ENCODE peak calls at places on chromosome 12, in eight cellular contexts. One of them, this sample, is unnamed.
A peak's percentile ranks its signal among the peaks of the same experiment; 100 is the strongest.

GRCh38 chr12:108752387-108752786 is 21.1 kb upstream of the CORO1C start:
- DNase-seq in OCI-LY7: no peak
- DNase-seq in AG04450: no peak
- DNase-seq in GM23338: no peak
- DNase-seq in fibroblast of lung: no peak
- DNase-seq in brain microvascular endothelial cell: no peak
- DNase-seq in pancreas: no peak
- DNase-seq in HepG2: no peak
- DNase-seq in this sample: peak; percentile 62

GRCh38 chr12:103877934-103878510 is 37.0 kb upstream of the NT5DC3 start:
- DNase-seq in OCI-LY7: peak; percentile 76
- DNase-seq in AG04450: peak; percentile 29
- DNase-seq in GM23338: peak; percentile 90
- DNase-seq in fibroblast of lung: peak; percentile 48
- DNase-seq in brain microvascular endothelial cell: peak; percentile 63
- DNase-seq in pancreas: peak; percentile 35
- DNase-seq in HepG2: peak; percentile 64
- DNase-seq in this sample: peak; percentile 84

GRCh38 chr12:19757317-19757877 is 318.1 kb downstream of the AEBP2 start:
- DNase-seq in OCI-LY7: peak; percentile 26
- DNase-seq in AG04450: no peak
- DNase-seq in GM23338: peak; percentile 70
- DNase-seq in fibroblast of lung: peak; percentile 64
- DNase-seq in brain microvascular endothelial cell: no peak
- DNase-seq in pancreas: no peak
- DNase-seq in HepG2: no peak
- DNase-seq in this sample: peak; percentile 54

GRCh38 chr12:57983150-57983857 is 41.9 kb downstream of the ATP23 start:
- DNase-seq in OCI-LY7: peak; percentile 47
- DNase-seq in AG04450: peak; percentile 32
- DNase-seq in GM23338: peak; percentile 75
- DNase-seq in fibroblast of lung: peak; percentile 46
- DNase-seq in brain microvascular endothelial cell: peak; percentile 52
- DNase-seq in pancreas: peak; percentile 13
- DNase-seq in HepG2: peak; percentile 12
- DNase-seq in this sample: peak; percentile 60

GRCh38 chr12:31727197-31727596 is 1.6 kb downstream of the AMN1 start:
- DNase-seq in OCI-LY7: no peak
- DNase-seq in AG04450: no peak
- DNase-seq in GM23338: no peak
- DNase-seq in fibroblast of lung: no peak
- DNase-seq in brain microvascular endothelial cell: no peak
- DNase-seq in pancreas: no peak
- DNase-seq in HepG2: no peak
- DNase-seq in this sample: no peak

GRCh38 chr12:47814539-47815170 is 5.0 kb downstream of the HDAC7 start:
- DNase-seq in OCI-LY7: no peak
- DNase-seq in AG04450: no peak
- DNase-seq in GM23338: no peak
- DNase-seq in fibroblast of lung: no peak
- DNase-seq in brain microvascular endothelial cell: no peak
- DNase-seq in pancreas: no peak
- DNase-seq in HepG2: no peak
- DNase-seq in this sample: no peak

GRCh38 chr12:4978737-4979136 is 64.9 kb upstream of the KCNA5 start:
- DNase-seq in OCI-LY7: no peak
- DNase-seq in AG04450: no peak
- DNase-seq in GM23338: no peak
- DNase-seq in fibroblast of lung: no peak
- DNase-seq in brain microvascular endothelial cell: no peak
- DNase-seq in pancreas: no peak
- DNase-seq in HepG2: no peak
- DNase-seq in this sample: peak; percentile 9

GRCh38 chr12:117606945-117607344 is 245.5 kb upstream of the NOS1 start:
- DNase-seq in OCI-LY7: no peak
- DNase-seq in AG04450: no peak
- DNase-seq in GM23338: no peak
- DNase-seq in fibroblast of lung: no peak
- DNase-seq in brain microvascular endothelial cell: no peak
- DNase-seq in pancreas: no peak
- DNase-seq in HepG2: no peak
- DNase-seq in this sample: no peak

GRCh38 chr12:96985515-96986362 is 78.7 kb downstream of the NEDD1 start:
- DNase-seq in OCI-LY7: peak; percentile 27
- DNase-seq in AG04450: no peak
- DNase-seq in GM23338: peak; percentile 74
- DNase-seq in fibroblast of lung: no peak
- DNase-seq in brain microvascular endothelial cell: no peak
- DNase-seq in pancreas: no peak
- DNase-seq in HepG2: no peak
- DNase-seq in this sample: peak; percentile 15

GRCh38 chr12:68794653-68795253 is 13.2 kb upstream of the MDM2 start:
- DNase-seq in OCI-LY7: no peak
- DNase-seq in AG04450: no peak
- DNase-seq in GM23338: no peak
- DNase-seq in fibroblast of lung: peak; percentile 79
- DNase-seq in brain microvascular endothelial cell: peak; percentile 73
- DNase-seq in pancreas: no peak
- DNase-seq in HepG2: no peak
- DNase-seq in this sample: no peak

GRCh38 chr12:109447482-109447881 is 29.6 kb downstream of the KCTD10 start:
- DNase-seq in OCI-LY7: no peak
- DNase-seq in AG04450: no peak
- DNase-seq in GM23338: no peak
- DNase-seq in fibroblast of lung: no peak
- DNase-seq in brain microvascular endothelial cell: no peak
- DNase-seq in pancreas: no peak
- DNase-seq in HepG2: no peak
- DNase-seq in this sample: no peak

GRCh38 chr12:56080556-56081138 is 682 bp downstream of the ERBB3 start:
- DNase-seq in OCI-LY7: peak; percentile 29
- DNase-seq in AG04450: no peak
- DNase-seq in GM23338: peak; percentile 80
- DNase-seq in fibroblast of lung: no peak
- DNase-seq in brain microvascular endothelial cell: no peak
- DNase-seq in pancreas: peak; percentile 72
- DNase-seq in HepG2: peak; percentile 96
- DNase-seq in this sample: no peak

GRCh38 chr12:133080619-133081407 is at the start of gene ZNF140:
- DNase-seq in OCI-LY7: peak; percentile 98
- DNase-seq in AG04450: peak; percentile 94
- DNase-seq in GM23338: peak; percentile 99
- DNase-seq in fibroblast of lung: peak; percentile 98
- DNase-seq in brain microvascular endothelial cell: peak; percentile 97
- DNase-seq in pancreas: peak; percentile 95
- DNase-seq in HepG2: peak; percentile 94
- DNase-seq in this sample: peak; percentile 98

GRCh38 chr12:79547044-79547734 is 143.6 kb downstream of the PAWR start:
- DNase-seq in OCI-LY7: no peak
- DNase-seq in AG04450: no peak
- DNase-seq in GM23338: peak; percentile 98
- DNase-seq in fibroblast of lung: peak; percentile 94
- DNase-seq in brain microvascular endothelial cell: peak; percentile 65
- DNase-seq in pancreas: peak; percentile 36
- DNase-seq in HepG2: peak; percentile 93
- DNase-seq in this sample: peak; percentile 9

GRCh38 chr12:111777345-111778045 is 10.8 kb downstream of the ALDH2 start:
- DNase-seq in OCI-LY7: no peak
- DNase-seq in AG04450: no peak
- DNase-seq in GM23338: no peak
- DNase-seq in fibroblast of lung: no peak
- DNase-seq in brain microvascular endothelial cell: no peak
- DNase-seq in pancreas: peak; percentile 90
- DNase-seq in HepG2: peak; percentile 87
- DNase-seq in this sample: no peak

GRCh38 chr12:111780166-111780565 is 13.4 kb downstream of the ALDH2 start:
- DNase-seq in OCI-LY7: no peak
- DNase-seq in AG04450: no peak
- DNase-seq in GM23338: no peak
- DNase-seq in fibroblast of lung: no peak
- DNase-seq in brain microvascular endothelial cell: no peak
- DNase-seq in pancreas: no peak
- DNase-seq in HepG2: no peak
- DNase-seq in this sample: no peak

GRCh38 chr12:111776836-111777344 is 10.2 kb downstream of the ALDH2 start:
- DNase-seq in OCI-LY7: no peak
- DNase-seq in AG04450: no peak
- DNase-seq in GM23338: no peak
- DNase-seq in fibroblast of lung: no peak
- DNase-seq in brain microvascular endothelial cell: no peak
- DNase-seq in pancreas: no peak
- DNase-seq in HepG2: no peak
- DNase-seq in this sample: no peak

GRCh38 chr12:111773801-111774551 is 7.2 kb downstream of the ALDH2 start:
- DNase-seq in OCI-LY7: no peak
- DNase-seq in AG04450: peak; percentile 87
- DNase-seq in GM23338: no peak
- DNase-seq in fibroblast of lung: peak; percentile 84
- DNase-seq in brain microvascular endothelial cell: no peak
- DNase-seq in pancreas: no peak
- DNase-seq in HepG2: peak; percentile 89
- DNase-seq in this sample: no peak

GRCh38 chr12:111775205-111776193 is 8.8 kb downstream of the ALDH2 start:
- DNase-seq in OCI-LY7: peak; percentile 80
- DNase-seq in AG04450: peak; percentile 82
- DNase-seq in GM23338: no peak
- DNase-seq in fibroblast of lung: peak; percentile 76
- DNase-seq in brain microvascular endothelial cell: peak; percentile 66
- DNase-seq in pancreas: peak; percentile 85
- DNase-seq in HepG2: peak; percentile 80
- DNase-seq in this sample: no peak
- H3K27ac ChIP-seq in OCI-LY7: peak overlapping the region; percentile 48
- H3K27ac ChIP-seq in AG04450: peak overlapping the region; percentile 94
- H3K27ac ChIP-seq in GM23338: peak overlapping the region; percentile 45
- H3K27ac ChIP-seq in fibroblast of lung: peak overlapping the region; percentile 53
- H3K27ac ChIP-seq in brain microvascular endothelial cell: peak overlapping the region; percentile 2
- H3K27ac ChIP-seq in pancreas: peak overlapping the region; percentile 64
- H3K27ac ChIP-seq in HepG2: peak overlapping the region; percentile 87
- H3K27ac ChIP-seq in this sample: no peak overlapping the region

GRCh38 chr12:98644433-98644711 is 216 bp downstream of the IKBIP start:
- DNase-seq in OCI-LY7: no peak
- DNase-seq in AG04450: no peak
- DNase-seq in GM23338: no peak
- DNase-seq in fibroblast of lung: no peak
- DNase-seq in brain microvascular endothelial cell: no peak
- DNase-seq in pancreas: no peak
- DNase-seq in HepG2: no peak
- DNase-seq in this sample: no peak

GRCh38 chr12:98645572-98646067 is 530 bp downstream of the APAF1 start:
- DNase-seq in OCI-LY7: peak; percentile 36
- DNase-seq in AG04450: no peak
- DNase-seq in GM23338: peak; percentile 41
- DNase-seq in fibroblast of lung: peak; percentile 3
- DNase-seq in brain microvascular endothelial cell: no peak
- DNase-seq in pancreas: no peak
- DNase-seq in HepG2: no peak
- DNase-seq in this sample: peak; percentile 31

GRCh38 chr12:98644712-98645571 is at the start of the genes APAF1 and IKBIP:
- DNase-seq in OCI-LY7: peak; percentile 97
- DNase-seq in AG04450: peak; percentile 88
- DNase-seq in GM23338: peak; percentile 96
- DNase-seq in fibroblast of lung: peak; percentile 95
- DNase-seq in brain microvascular endothelial cell: peak; percentile 96
- DNase-seq in pancreas: peak; percentile 96
- DNase-seq in HepG2: peak; percentile 89
- DNase-seq in this sample: peak; percentile 98

GRCh38 chr12:98646165-98646764 is 1.2 kb downstream of the APAF1 start:
- DNase-seq in OCI-LY7: peak; percentile 27
- DNase-seq in AG04450: no peak
- DNase-seq in GM23338: no peak
- DNase-seq in fibroblast of lung: peak; percentile 54
- DNase-seq in brain microvascular endothelial cell: no peak
- DNase-seq in pancreas: no peak
- DNase-seq in HepG2: peak; percentile 5
- DNase-seq in this sample: peak; percentile 60
- TF ChIP-seq CTCF in OCI-LY7: peak; percentile 49
- TF ChIP-seq CTCF in AG04450: no peak
- TF ChIP-seq CTCF in GM23338: no peak
- TF ChIP-seq CTCF in fibroblast of lung: no peak
- TF ChIP-seq CTCF in brain microvascular endothelial cell: peak; percentile 34
- TF ChIP-seq CTCF in pancreas: peak; percentile 11
- TF ChIP-seq CTCF in HepG2: no peak
- TF ChIP-seq CTCF in this sample: peak; percentile 35

DNA sequence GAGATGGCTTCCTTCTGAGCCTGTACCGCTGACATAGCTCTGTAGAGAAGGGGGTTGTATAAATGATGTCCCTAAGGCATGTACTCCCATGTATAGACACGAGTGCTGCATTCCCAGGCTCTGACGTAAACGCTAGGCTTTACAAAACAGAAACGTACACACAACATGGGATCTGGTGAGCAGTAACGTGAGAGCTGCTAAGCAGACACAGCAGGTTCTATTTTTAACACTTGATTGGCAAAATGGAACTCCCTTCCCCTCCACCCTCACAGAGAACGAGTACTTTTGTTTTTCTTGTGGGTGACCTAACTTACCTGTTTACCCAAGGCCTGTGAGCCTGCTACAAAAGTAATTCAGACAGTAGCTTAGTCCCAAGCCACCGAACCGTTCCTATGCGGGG is 36.0 kb downstream of the ACADS start:
- DNase-seq in OCI-LY7: no peak
- DNase-seq in AG04450: no peak
- DNase-seq in GM23338: no peak
- DNase-seq in fibroblast of lung: peak; percentile 39
- DNase-seq in brain microvascular endothelial cell: peak; percentile 95
- DNase-seq in pancreas: no peak
- DNase-seq in HepG2: no peak
- DNase-seq in this sample: no peak
- H3K27ac ChIP-seq in OCI-LY7: no peak overlapping the region
- H3K27ac ChIP-seq in AG04450: no peak overlapping the region
- H3K27ac ChIP-seq in GM23338: no peak overlapping the region
- H3K27ac ChIP-seq in fibroblast of lung: no peak overlapping the region
- H3K27ac ChIP-seq in brain microvascular endothelial cell: peak overlapping the region; percentile 61
- H3K27ac ChIP-seq in pancreas: no peak overlapping the region
- H3K27ac ChIP-seq in HepG2: no peak overlapping the region
- H3K27ac ChIP-seq in this sample: peak overlapping the region; percentile 38

DNA sequence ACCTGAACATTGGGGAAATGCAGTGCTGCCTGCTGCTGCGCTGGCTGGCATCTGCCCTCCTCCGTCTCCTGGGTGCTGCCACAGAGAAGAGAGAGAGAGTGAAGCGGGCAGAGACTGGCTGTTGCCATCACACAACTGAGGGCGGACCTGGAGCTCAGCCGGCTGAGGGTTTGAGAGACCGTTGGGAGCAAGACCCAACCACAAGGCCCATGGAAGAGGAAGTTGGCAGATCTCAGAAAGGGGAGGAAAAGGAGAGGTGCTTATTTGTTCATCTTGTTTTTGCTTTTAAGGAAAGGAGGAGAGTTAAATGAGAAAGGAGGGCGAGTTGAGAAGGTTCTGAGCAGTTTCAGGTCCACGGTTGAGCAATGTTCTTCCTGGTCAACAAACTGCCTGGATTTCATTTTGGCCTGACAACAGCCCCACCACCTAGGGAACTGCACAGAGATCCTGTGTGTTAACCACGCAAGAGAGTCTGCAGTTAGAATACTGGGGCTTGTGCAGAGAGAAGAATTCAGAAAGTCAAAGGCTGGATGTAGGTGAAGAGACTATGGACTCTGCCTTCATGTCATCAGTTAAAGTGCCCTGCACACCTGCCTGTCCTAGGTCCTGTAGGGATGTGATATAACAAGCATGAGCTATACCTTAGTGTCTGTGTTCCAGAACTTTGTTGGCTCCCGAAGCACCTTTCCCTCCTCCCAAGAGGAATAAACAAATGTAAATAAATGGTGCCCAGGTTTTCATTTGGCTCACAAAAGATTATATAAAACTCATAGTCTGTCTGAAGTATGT is 124.6 kb downstream of the ETV6 start:
- DNase-seq in OCI-LY7: no peak
- DNase-seq in AG04450: no peak
- DNase-seq in GM23338: no peak
- DNase-seq in fibroblast of lung: no peak
- DNase-seq in brain microvascular endothelial cell: no peak
- DNase-seq in pancreas: no peak
- DNase-seq in HepG2: no peak
- DNase-seq in this sample: no peak
- TF ChIP-seq CTCF in OCI-LY7: no peak
- TF ChIP-seq CTCF in AG04450: no peak
- TF ChIP-seq CTCF in GM23338: no peak
- TF ChIP-seq CTCF in fibroblast of lung: no peak
- TF ChIP-seq CTCF in brain microvascular endothelial cell: no peak
- TF ChIP-seq CTCF in pancreas: no peak
- TF ChIP-seq CTCF in HepG2: no peak
- TF ChIP-seq CTCF in this sample: no peak